ENCODE peak calls at places on chromosome 18, in six cellular contexts. B, G, E, J, Q and Y are unnamed samples.

GRCh38 chr18:78494204-78494603 is 485.4 kb upstream of the SALL3 start:
- DNase-seq in E (no peak), B (no peak), G (no peak), Q (no peak), J (no peak), Y (no peak)

GRCh38 chr18:67600181-67600631 is 83.7 kb upstream of the DSEL start:
- DNase-seq in G (peak), B (peak), Q (no peak), E (no peak), J (peak), Y (no peak)

GRCh38 chr18:51513525-51513924 is 316.0 kb upstream of the MEX3C start:
- DNase-seq in E (no peak), G (no peak), J (peak), B (no peak), Q (no peak), Y (no peak)

GRCh38 chr18:23689031-23689615 is at the start of gene LAMA3:
- DNase-seq in E (no peak), J (peak), B (peak), G (peak), Q (peak), Y (peak)

GRCh38 chr18:55781481-55781957 is 193.5 kb upstream of the TCF4 start:
- DNase-seq in G (peak), Q (peak), J (peak), E (peak), B (peak), Y (peak)

GRCh38 chr18:45119888-45120287 is 439.2 kb downstream of the SETBP1 start:
- DNase-seq in Q (no peak), J (no peak), G (peak), B (no peak), E (no peak), Y (no peak)

GRCh38 chr18:10377956-10378355 is 76.5 kb upstream of the APCDD1 start:
- DNase-seq in J (no peak), B (no peak), E (no peak), G (no peak), Q (no peak), Y (no peak)

GRCh38 chr18:63795611-63796010 is 20.4 kb downstream of the SERPINB7 start:
- DNase-seq in Q (peak), B (no peak), E (no peak), G (no peak), J (no peak), Y (no peak)

GRCh38 chr18:1663879-1664705 is 759.4 kb downstream of the ADCYAP1 start:
- DNase-seq in Q (peak), G (peak), E (peak), B (peak), J (peak), Y (peak)

GRCh38 chr18:46546111-46546640 is 110.8 kb downstream of the LOXHD1 start:
- DNase-seq in B (no peak), J (no peak), Q (peak), G (no peak), E (no peak), Y (peak)

GRCh38 chr18:79944746-79945117 is 6.7 kb downstream of the SLC66A2 start:
- DNase-seq in B (no peak), G (no peak), Q (no peak), J (no peak), E (no peak), Y (no peak)

GRCh38 chr18:32048507-32049091 is 30.0 kb downstream of the RNF125 start:
- DNase-seq in J (peak), E (peak), G (no peak), B (no peak), Q (no peak), Y (no peak)

GRCh38 chr18:45860971-45861370 is 35.5 kb downstream of the SIGLEC15 start:
- DNase-seq in G (no peak), Q (no peak), B (no peak), E (no peak), J (no peak), Y (no peak)

GRCh38 chr18:28113271-28114023 is 63.5 kb downstream of the CDH2 start:
- DNase-seq in B (peak), E (no peak), J (no peak), G (no peak), Q (no peak), Y (no peak)

GRCh38 chr18:31538837-31539236 is 40.9 kb downstream of the DSG2 start:
- DNase-seq in Q (no peak), J (no peak), E (no peak), B (no peak), G (no peak), Y (no peak)

GRCh38 chr18:69400976-69401474 is 337 bp downstream of the DOK6 start:
- DNase-seq in E (no peak), B (no peak), Q (peak), J (no peak), G (peak), Y (peak)

GRCh38 chr18:45519881-45520280 is 95.4 kb upstream of the SLC14A2 start:
- DNase-seq in B (no peak), Q (no peak), J (no peak), G (no peak), E (no peak), Y (no peak)

GRCh38 chr18:195651-196050 is 37.3 kb downstream of the USP14 start:
- DNase-seq in B (no peak), J (no peak), Q (no peak), E (no peak), G (no peak), Y (peak)

GRCh38 chr18:2981212-2981728 is 31.7 kb downstream of the LPIN2 start:
- DNase-seq in B (peak), Q (no peak), J (peak), G (no peak), E (peak), Y (no peak)

GRCh38 chr18:79780547-79780946 is 17.2 kb upstream of the KCNG2 start:
- DNase-seq in B (no peak), J (no peak), G (no peak), Q (no peak), E (no peak), Y (no peak)

GRCh38 chr18:25230658-25231326 is 121.2 kb downstream of the ZNF521 start:
- DNase-seq in B (peak), Q (no peak), J (peak), G (no peak), E (no peak), Y (no peak)

GRCh38 chr18:57347784-57348183 is 4.6 kb upstream of the ST8SIA3 start:
- DNase-seq in Q (no peak), E (no peak), G (no peak), J (no peak), B (no peak), Y (no peak)

GRCh38 chr18:32317651-32318050 is 127.8 kb downstream of the MEP1B start:
- DNase-seq in E (no peak), J (no peak), B (no peak), Q (no peak), G (no peak), Y (no peak)

GRCh38 chr18:31701752-31702151 is 17.4 kb upstream of the B4GALT6 start:
- DNase-seq in Q (no peak), B (no peak), G (no peak), J (no peak), E (no peak), Y (no peak)

GRCh38 chr18:66872277-66872676 is 268.4 kb upstream of the CDH19 start:
- DNase-seq in J (peak), G (peak), E (peak), B (peak), Q (peak), Y (no peak)

GRCh38 chr18:21191596-21192307 is 50.3 kb upstream of the GREB1L start:
- DNase-seq in E (peak), B (peak), J (peak), Q (peak), G (peak), Y (peak)

GRCh38 chr18:43805646-43806194 is 528.4 kb upstream of the SYT4 start:
- DNase-seq in Q (no peak), B (peak), E (no peak), G (no peak), J (no peak), Y (no peak)

GRCh38 chr18:10660485-10660884 is 134.7 kb downstream of the NAPG start:
- DNase-seq in Q (no peak), J (no peak), B (no peak), G (no peak), E (peak), Y (no peak)

GRCh38 chr18:45785015-45785597 is 40.4 kb upstream of the SIGLEC15 start:
- DNase-seq in J (no peak), E (no peak), Q (no peak), B (no peak), G (no peak), Y (no peak)

GRCh38 chr18:55252946-55253345 is 293.7 kb upstream of the CCDC68 start:
- DNase-seq in E (no peak), B (no peak), Q (no peak), J (no peak), G (no peak), Y (no peak)

GRCh38 chr18:56709463-56709862 is 58.3 kb downstream of the WDR7 start:
- DNase-seq in G (peak), J (peak), Q (peak), B (peak), E (peak), Y (no peak)

DNA sequence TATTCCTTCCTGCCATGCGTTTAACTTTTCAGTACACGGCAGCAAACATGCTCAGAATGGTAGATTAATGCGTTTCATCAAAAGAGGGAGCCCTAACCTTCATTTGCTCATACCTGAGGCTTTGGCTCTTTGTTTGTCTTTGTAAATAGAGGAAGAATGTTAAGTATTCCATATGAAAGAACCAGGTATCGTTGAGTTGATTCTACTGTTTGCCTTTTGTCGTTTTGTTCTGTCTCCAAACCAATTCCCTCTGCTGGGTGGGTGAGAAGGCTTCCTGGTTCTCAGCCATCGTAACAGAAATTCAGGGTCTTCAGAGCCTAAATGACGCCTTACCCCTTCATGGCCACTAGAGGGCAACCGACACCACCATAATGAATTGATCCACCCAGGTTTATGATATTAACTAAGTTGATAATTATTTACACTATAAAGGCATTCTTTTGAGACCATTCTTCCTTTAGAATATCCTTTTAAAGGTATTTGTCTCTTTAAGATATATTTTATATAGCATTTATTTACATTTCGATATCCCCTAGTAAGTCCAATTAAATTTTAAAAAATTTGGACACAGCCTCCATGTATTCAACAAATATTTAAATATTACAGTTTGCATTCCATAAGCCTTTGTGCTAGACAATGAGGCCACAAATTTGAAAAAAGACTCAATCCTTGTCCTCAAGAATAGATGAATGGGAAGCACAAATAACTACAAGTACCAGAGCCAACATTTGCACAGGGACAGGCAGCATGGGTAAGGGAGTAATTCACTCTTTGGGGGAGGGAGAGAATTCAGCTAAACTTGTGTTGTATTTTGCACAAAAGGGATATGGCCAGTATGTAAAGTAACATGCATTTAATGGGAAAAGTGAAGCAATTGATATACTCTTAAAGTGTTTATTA is 48.1 kb downstream of the TIMM21 start:
- DNase-seq in G (peak), E (peak), J (peak), B (peak), Q (peak), Y (peak)
- TF ChIP-seq CTCF in G (peak), E (peak), J (peak), B (peak), Q (peak), Y (peak)

DNA sequence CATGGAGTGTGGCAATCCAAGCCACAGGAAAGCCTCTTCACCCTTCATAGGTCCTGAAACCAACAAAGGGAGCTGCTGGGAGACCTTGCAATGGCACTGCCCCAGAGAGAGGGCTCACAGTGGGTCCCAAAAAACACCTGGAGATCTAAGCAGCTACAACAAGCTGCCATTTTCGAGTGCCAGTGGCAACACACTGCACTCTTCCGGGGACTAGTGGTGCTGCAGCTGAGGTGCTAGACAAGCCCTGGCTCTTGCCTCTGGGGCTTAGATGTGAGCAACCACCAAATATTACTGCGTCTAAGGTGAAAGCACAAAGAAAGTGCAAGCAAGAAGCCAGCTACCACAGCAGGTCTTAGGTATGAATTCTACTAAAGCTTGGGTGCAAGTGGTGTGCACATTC is 192.9 kb downstream of the NOL4 start:
- DNase-seq in J (no peak), Q (peak), G (no peak), E (no peak), B (peak), Y (no peak)
- TF ChIP-seq EZH2phosphoT487 in J (no peak), Q (no peak), G (no peak), E (no peak), B (no peak), Y (no peak)

GRCh38 chr18:58618822-58619553 is 9.9 kb downstream of the ALPK2 start:
- DNase-seq in G (no peak), B (no peak), E (no peak), Q (peak), J (no peak), Y (peak)

GRCh38 chr18:58616446-58616845 is 12.4 kb downstream of the ALPK2 start:
- DNase-seq in Q (no peak), J (no peak), E (no peak), G (no peak), B (no peak), Y (no peak)

GRCh38 chr18:58611471-58612131 is 17.3 kb downstream of the ALPK2 start:
- DNase-seq in G (no peak), E (no peak), Q (peak), B (no peak), J (no peak), Y (peak)

GRCh38 chr18:58612239-58613055 is 16.4 kb downstream of the ALPK2 start:
- DNase-seq in E (no peak), Q (no peak), J (no peak), B (peak), G (no peak), Y (peak)

GRCh38 chr18:58615150-58616132 is 13.4 kb downstream of the ALPK2 start:
- DNase-seq in J (no peak), B (peak), Q (no peak), G (no peak), E (no peak), Y (no peak)
- H2AFZ ChIP-seq in J (no peak), B (no peak), Q (no peak), G (no peak), E (no peak), Y (no peak)

GRCh38 chr18:8525692-8526091 is 83.5 kb upstream of the RAB12 start:
- DNase-seq in Q (peak), J (no peak), E (peak), G (peak), B (no peak), Y (peak)
- TF ChIP-seq CTCF in Q (peak), J (no peak), E (peak), G (peak), B (peak), Y (peak)

DNA sequence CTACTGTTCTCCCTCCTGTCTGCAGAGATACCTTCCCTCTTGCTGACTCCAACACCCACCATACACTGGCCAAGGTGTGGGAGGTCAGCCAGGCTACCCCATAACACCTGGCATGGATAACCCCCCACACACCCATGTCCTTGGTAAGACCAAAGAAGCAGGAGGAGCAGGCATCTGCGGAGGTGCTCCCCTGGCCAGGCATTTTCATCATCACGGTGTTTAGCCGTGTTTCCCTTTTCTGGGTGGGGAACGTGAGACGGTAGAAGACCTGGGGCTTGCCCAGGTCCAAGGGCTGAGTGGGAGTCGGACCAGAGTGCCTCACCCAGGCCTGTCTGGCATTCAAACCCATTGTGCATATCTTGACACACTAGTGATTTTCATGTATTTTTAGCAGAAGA is 150.3 kb downstream of the SMAD7 start:
- DNase-seq in J (no peak), G (no peak), E (no peak), B (no peak), Q (no peak), Y (no peak)
- TF ChIP-seq EZH2phosphoT487 in J (no peak), G (no peak), E (no peak), B (no peak), Q (no peak), Y (no peak)

GRCh38 chr18:49572935-49573334 is 11.1 kb downstream of the LIPG start:
- DNase-seq in E (no peak), B (no peak), J (no peak), G (no peak), Q (no peak), Y (peak)
- H2AFZ ChIP-seq in E (no peak), B (no peak), J (no peak), G (no peak), Q (no peak), Y (no peak)

GRCh38 chr18:13437801-13438506 is 219.4 kb downstream of the LDLRAD4 start:
- DNase-seq in G (no peak), B (no peak), Q (no peak), E (peak), J (no peak), Y (no peak)
- TF ChIP-seq CTCF in G (no peak), B (no peak), Q (no peak), E (peak), J (no peak), Y (no peak)

GRCh38 chr18:49212819-49213218 is 247.6 kb downstream of the DYM start:
- DNase-seq in J (no peak), E (no peak), B (no peak), Q (no peak), G (no peak), Y (no peak)
- TF ChIP-seq EZH2phosphoT487 in J (no peak), E (no peak), B (no peak), Q (no peak), G (no peak), Y (no peak)

DNA sequence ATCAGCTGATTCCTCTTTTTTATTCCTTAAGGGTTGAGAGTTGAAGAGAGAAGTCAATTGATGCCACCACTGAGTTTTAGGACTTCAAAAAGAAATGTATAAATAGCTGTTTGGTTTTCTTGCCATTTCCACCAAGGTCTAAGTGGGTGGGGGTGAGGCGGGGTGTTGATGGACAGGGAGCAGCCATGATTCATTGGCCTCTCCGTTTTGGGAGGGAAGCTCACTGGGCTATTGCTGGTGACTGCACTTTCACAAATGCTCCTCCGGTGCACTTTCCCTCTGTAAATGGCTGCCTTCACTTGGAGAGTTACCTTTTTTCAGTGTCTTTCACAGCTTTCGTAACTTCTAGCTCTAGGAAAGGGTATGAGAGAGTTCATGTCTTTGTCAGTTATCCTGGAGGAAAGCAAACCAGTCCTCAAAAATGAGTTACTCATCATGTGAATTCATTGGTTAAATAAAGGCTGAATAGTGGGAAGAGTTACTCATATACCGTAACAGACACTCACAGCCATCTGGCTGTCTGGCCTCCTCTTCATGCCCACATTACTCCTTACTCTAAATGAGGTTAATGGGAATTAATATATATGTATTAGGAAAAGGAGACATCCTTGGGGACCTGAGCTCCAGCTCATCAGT is 17.4 kb upstream of the CTAGE1 start:
- DNase-seq in Q (no peak), G (no peak), J (no peak), E (no peak), B (peak), Y (no peak)
- H2AFZ ChIP-seq in Q (no peak), G (peak), J (no peak), E (no peak), B (peak), Y (no peak)

GRCh38 chr18:7037470-7037869 is 80.1 kb downstream of the LAMA1 start:
- DNase-seq in Q (no peak), G (no peak), B (no peak), E (no peak), J (no peak), Y (no peak)

GRCh38 chr18:7035807-7036206 is 81.8 kb downstream of the LAMA1 start:
- DNase-seq in E (no peak), B (no peak), G (no peak), J (no peak), Q (no peak), Y (no peak)

GRCh38 chr18:7032537-7032936 is 85.1 kb downstream of the LAMA1 start:
- DNase-seq in J (no peak), B (no peak), G (no peak), E (no peak), Q (no peak), Y (no peak)

GRCh38 chr18:7034924-7035323 is 82.7 kb downstream of the LAMA1 start:
- DNase-seq in B (no peak), G (no peak), E (no peak), Q (no peak), J (no peak), Y (no peak)

GRCh38 chr18:7038330-7038846 is 79.2 kb downstream of the LAMA1 start:
- DNase-seq in E (peak), B (peak), G (peak), Q (peak), J (peak), Y (peak)
- TF ChIP-seq CTCF in E (peak), B (peak), G (peak), Q (peak), J (peak), Y (peak)